ENCODE peak calls at places on chromosomes 16 and 17, in five cellular contexts. One of them, this sample, is unnamed.

GRCh38 chr16:71542377-71542776 is 16.2 kb downstream of the CHST4 start:
- DNase-seq in hepatocyte: peak; percentile 56
- DNase-seq in neural progenitor cell: peak; percentile 84
- DNase-seq in HCT116: peak; percentile 60
- DNase-seq in PC-3: peak; percentile 6
- DNase-seq in this sample: peak; percentile 25

GRCh38 chr17:47119746-47120520 is 69.2 kb downstream of the CDC27 start:
- DNase-seq in hepatocyte: no peak
- DNase-seq in neural progenitor cell: no peak
- DNase-seq in HCT116: peak; percentile 46
- DNase-seq in PC-3: peak; percentile 84
- DNase-seq in this sample: no peak

GRCh38 chr17:4739122-4740024 is at the start of the genes CXCL16 and ZMYND15:
- DNase-seq in hepatocyte: peak; percentile 90
- DNase-seq in neural progenitor cell: peak; percentile 61
- DNase-seq in HCT116: no peak
- DNase-seq in PC-3: peak; percentile 45
- DNase-seq in this sample: peak; percentile 67

GRCh38 chr16:70475054-70475871 is 20.9 kb downstream of the FCSK start:
- DNase-seq in hepatocyte: no peak
- DNase-seq in neural progenitor cell: no peak
- DNase-seq in HCT116: no peak
- DNase-seq in PC-3: no peak
- DNase-seq in this sample: no peak

GRCh38 chr17:17376362-17376761 is 73.2 kb downstream of the NT5M start:
- DNase-seq in hepatocyte: peak; percentile 41
- DNase-seq in neural progenitor cell: no peak
- DNase-seq in HCT116: no peak
- DNase-seq in PC-3: peak; percentile 63
- DNase-seq in this sample: no peak

GRCh38 chr17:2093349-2093748 is 38.4 kb downstream of the HIC1 start:
- DNase-seq in hepatocyte: no peak
- DNase-seq in neural progenitor cell: no peak
- DNase-seq in HCT116: no peak
- DNase-seq in PC-3: no peak
- DNase-seq in this sample: no peak

GRCh38 chr16:88442811-88443576 is 10.1 kb upstream of the ZFPM1 start:
- DNase-seq in hepatocyte: peak; percentile 89
- DNase-seq in neural progenitor cell: peak; percentile 86
- DNase-seq in HCT116: peak; percentile 64
- DNase-seq in PC-3: peak; percentile 81
- DNase-seq in this sample: peak; percentile 50

GRCh38 chr17:59763861-59764260 is 56.4 kb downstream of the VMP1 start:
- DNase-seq in hepatocyte: no peak
- DNase-seq in neural progenitor cell: no peak
- DNase-seq in HCT116: no peak
- DNase-seq in PC-3: no peak
- DNase-seq in this sample: no peak

GRCh38 chr17:75848523-75849303 is 4.5 kb upstream of the UNC13D start:
- DNase-seq in hepatocyte: peak; percentile 86
- DNase-seq in neural progenitor cell: peak; percentile 84
- DNase-seq in HCT116: peak; percentile 64
- DNase-seq in PC-3: peak; percentile 85
- DNase-seq in this sample: peak; percentile 53

GRCh38 chr17:9817086-9817485 is 4.8 kb downstream of the GSG1L2 start:
- DNase-seq in hepatocyte: peak; percentile 79
- DNase-seq in neural progenitor cell: no peak
- DNase-seq in HCT116: peak; percentile 61
- DNase-seq in PC-3: peak; percentile 71
- DNase-seq in this sample: no peak

GRCh38 chr16:71537643-71538042 is 11.4 kb downstream of the CHST4 start:
- DNase-seq in hepatocyte: peak; percentile 73
- DNase-seq in neural progenitor cell: peak; percentile 67
- DNase-seq in HCT116: peak; percentile 50
- DNase-seq in PC-3: peak; percentile 63
- DNase-seq in this sample: peak; percentile 61

GRCh38 chr17:55451758-55452468 is 30.3 kb upstream of the MMD start:
- DNase-seq in hepatocyte: no peak
- DNase-seq in neural progenitor cell: no peak
- DNase-seq in HCT116: no peak
- DNase-seq in PC-3: no peak
- DNase-seq in this sample: no peak

GRCh38 chr16:29900102-29900887 is at the start of gene ASPHD1:
- DNase-seq in hepatocyte: peak; percentile 88
- DNase-seq in neural progenitor cell: peak; percentile 92
- DNase-seq in HCT116: peak; percentile 29
- DNase-seq in PC-3: peak; percentile 57
- DNase-seq in this sample: peak; percentile 73

DNA sequence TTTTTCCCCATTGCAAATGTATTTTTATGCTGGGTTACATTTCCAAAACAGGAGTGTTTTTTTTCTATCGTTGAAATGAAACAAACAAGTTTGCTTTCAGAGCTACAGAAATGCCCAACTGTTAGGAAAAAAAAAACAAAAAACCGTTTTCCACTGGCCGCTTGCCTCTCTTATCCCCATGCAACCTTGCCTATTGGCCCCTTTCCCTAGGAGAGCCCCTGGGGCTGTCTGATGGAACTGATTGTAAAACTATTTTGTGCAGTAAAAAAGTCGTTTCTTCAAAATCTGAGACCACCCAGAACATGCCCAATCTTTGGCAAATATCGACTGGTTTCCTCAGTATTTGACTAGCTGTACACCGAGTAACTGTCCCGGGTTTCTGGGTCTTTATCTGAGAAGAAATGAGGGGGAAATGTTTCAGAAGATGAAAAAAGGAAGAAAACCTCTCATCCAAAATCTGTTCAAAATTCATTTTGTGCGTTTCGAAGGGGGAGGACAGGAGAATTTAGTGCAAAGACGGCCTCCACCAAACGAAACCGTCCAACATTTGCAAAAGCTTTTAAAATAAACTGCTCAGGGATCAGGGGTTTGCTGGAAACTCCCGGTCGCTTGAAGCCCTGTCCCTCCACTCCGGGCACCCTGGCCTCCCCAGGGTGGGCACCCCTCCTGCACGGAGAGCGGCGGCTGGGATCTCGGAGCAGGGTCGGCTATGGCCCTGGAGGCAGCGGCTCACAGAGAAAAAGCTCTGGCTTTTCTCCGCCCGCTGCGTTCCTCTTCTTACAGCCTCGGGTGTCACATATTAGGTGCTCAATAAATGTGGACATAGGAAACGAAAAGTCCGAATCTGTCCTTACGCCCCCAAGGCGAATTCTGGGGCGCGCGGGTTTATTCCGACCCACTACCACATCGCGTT is 1.0 kb upstream of the GNAO1 start:
- DNase-seq in hepatocyte: no peak
- DNase-seq in neural progenitor cell: peak; percentile 18
- DNase-seq in HCT116: no peak
- DNase-seq in PC-3: no peak
- DNase-seq in this sample: no peak
- TF ChIP-seq EZH2phosphoT487 in hepatocyte: peak; percentile 45
- TF ChIP-seq EZH2phosphoT487 in neural progenitor cell: peak; percentile 61
- TF ChIP-seq EZH2phosphoT487 in HCT116: no peak
- TF ChIP-seq EZH2phosphoT487 in PC-3: no peak
- TF ChIP-seq EZH2phosphoT487 in this sample: no peak

GRCh38 chr17:29585080-29585751 is 4.2 kb downstream of the GIT1 start:
- DNase-seq in hepatocyte: no peak
- DNase-seq in neural progenitor cell: no peak
- DNase-seq in HCT116: no peak
- DNase-seq in PC-3: no peak
- DNase-seq in this sample: no peak
- TF ChIP-seq CTCF in hepatocyte: no peak
- TF ChIP-seq CTCF in neural progenitor cell: peak; percentile 38
- TF ChIP-seq CTCF in HCT116: no peak
- TF ChIP-seq CTCF in PC-3: peak; percentile 34
- TF ChIP-seq CTCF in this sample: peak; percentile 36

DNA sequence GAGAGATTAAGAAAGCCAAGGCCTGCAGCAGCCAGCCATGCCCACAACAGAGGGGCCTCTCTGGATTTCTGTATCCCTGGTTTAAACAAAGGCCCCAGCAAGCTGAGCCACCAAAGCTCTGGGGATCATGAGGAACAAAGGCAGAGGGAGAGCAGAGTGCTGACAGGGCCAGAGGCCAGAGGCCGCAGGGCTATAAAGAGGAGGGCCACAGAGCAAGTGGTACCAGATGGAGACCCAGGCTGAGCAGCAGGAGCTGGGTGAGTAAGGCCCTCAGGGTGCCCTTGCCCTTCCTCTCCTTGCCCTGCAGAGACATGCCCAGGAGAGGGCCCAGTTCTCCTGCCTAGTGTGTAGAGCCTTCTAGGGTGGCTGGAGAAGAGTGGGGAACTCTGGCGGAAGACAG is at the start of gene CRYBA1:
- DNase-seq in hepatocyte: no peak
- DNase-seq in neural progenitor cell: peak; percentile 83
- DNase-seq in HCT116: no peak
- DNase-seq in PC-3: no peak
- DNase-seq in this sample: no peak
- TF ChIP-seq EZH2 in hepatocyte: no peak
- TF ChIP-seq EZH2 in neural progenitor cell: no peak
- TF ChIP-seq EZH2 in HCT116: no peak
- TF ChIP-seq EZH2 in PC-3: no peak
- TF ChIP-seq EZH2 in this sample: no peak

DNA sequence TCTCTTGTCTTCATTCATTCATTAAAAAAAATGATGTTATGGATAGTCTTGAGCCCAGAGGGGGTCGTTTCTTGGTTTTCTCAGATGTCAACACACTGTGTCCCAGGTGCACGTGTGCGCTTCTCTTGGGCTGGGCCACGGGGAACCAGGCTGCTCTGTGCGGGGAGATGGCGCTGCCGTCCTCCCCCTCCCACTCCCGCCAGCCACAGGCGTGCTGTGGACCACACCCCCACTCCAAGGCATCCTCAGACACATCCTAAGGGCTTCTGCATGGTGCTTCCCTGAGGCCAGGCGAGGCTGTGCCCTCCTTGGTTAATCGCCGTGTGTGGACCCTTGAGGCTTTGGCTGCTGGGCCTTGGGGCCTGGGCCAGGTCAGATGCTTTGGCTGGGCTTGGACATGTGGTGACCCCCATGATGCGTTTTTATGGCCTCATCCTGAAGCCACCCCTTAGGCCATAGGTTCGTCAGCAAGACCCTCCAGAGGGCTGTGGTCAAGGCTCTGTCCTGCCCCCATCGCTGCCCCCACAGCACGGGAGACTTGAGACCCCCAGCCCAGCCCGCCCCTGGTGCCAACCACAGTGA is 245.7 kb upstream of the CIBAR2 start:
- DNase-seq in hepatocyte: no peak
- DNase-seq in neural progenitor cell: no peak
- DNase-seq in HCT116: no peak
- DNase-seq in PC-3: no peak
- DNase-seq in this sample: no peak
- TF ChIP-seq EZH2phosphoT487 in hepatocyte: no peak
- TF ChIP-seq EZH2phosphoT487 in neural progenitor cell: no peak
- TF ChIP-seq EZH2phosphoT487 in HCT116: no peak
- TF ChIP-seq EZH2phosphoT487 in PC-3: no peak
- TF ChIP-seq EZH2phosphoT487 in this sample: no peak

GRCh38 chr16:46796764-46797269 is 34.2 kb downstream of the C16orf87 start:
- DNase-seq in hepatocyte: no peak
- DNase-seq in neural progenitor cell: no peak
- DNase-seq in HCT116: no peak
- DNase-seq in PC-3: no peak
- DNase-seq in this sample: no peak

GRCh38 chr16:46803373-46803772 is 27.6 kb downstream of the C16orf87 start:
- DNase-seq in hepatocyte: no peak
- DNase-seq in neural progenitor cell: no peak
- DNase-seq in HCT116: no peak
- DNase-seq in PC-3: no peak
- DNase-seq in this sample: no peak

GRCh38 chr16:46800494-46800893 is 30.5 kb downstream of the C16orf87 start:
- DNase-seq in hepatocyte: no peak
- DNase-seq in neural progenitor cell: no peak
- DNase-seq in HCT116: no peak
- DNase-seq in PC-3: no peak
- DNase-seq in this sample: no peak

GRCh38 chr16:46801428-46802049 is 29.4 kb downstream of the C16orf87 start:
- DNase-seq in hepatocyte: peak; percentile 51
- DNase-seq in neural progenitor cell: peak; percentile 39
- DNase-seq in HCT116: no peak
- DNase-seq in PC-3: peak; percentile 57
- DNase-seq in this sample: no peak
- TF ChIP-seq CTCF in hepatocyte: peak; percentile 53
- TF ChIP-seq CTCF in neural progenitor cell: peak; percentile 57
- TF ChIP-seq CTCF in HCT116: peak; percentile 29
- TF ChIP-seq CTCF in PC-3: peak; percentile 63
- TF ChIP-seq CTCF in this sample: peak; percentile 43

GRCh38 chr17:36939059-36939943 is 2.0 kb downstream of the LHX1 start:
- DNase-seq in hepatocyte: no peak
- DNase-seq in neural progenitor cell: peak; percentile 45
- DNase-seq in HCT116: no peak
- DNase-seq in PC-3: no peak
- DNase-seq in this sample: no peak

GRCh38 chr17:36938566-36939058 is 1.3 kb downstream of the LHX1 start:
- DNase-seq in hepatocyte: no peak
- DNase-seq in neural progenitor cell: peak; percentile 70
- DNase-seq in HCT116: no peak
- DNase-seq in PC-3: no peak
- DNase-seq in this sample: no peak

GRCh38 chr17:36941265-36942021 is 4.2 kb downstream of the LHX1 start:
- DNase-seq in hepatocyte: no peak
- DNase-seq in neural progenitor cell: no peak
- DNase-seq in HCT116: no peak
- DNase-seq in PC-3: no peak
- DNase-seq in this sample: no peak

GRCh38 chr17:36940313-36941264 is 3.3 kb downstream of the LHX1 start:
- DNase-seq in hepatocyte: no peak
- DNase-seq in neural progenitor cell: peak; percentile 55
- DNase-seq in HCT116: no peak
- DNase-seq in PC-3: no peak
- DNase-seq in this sample: no peak

GRCh38 chr17:36939944-36940312 is 2.7 kb downstream of the LHX1 start:
- DNase-seq in hepatocyte: no peak
- DNase-seq in neural progenitor cell: peak; percentile 44
- DNase-seq in HCT116: no peak
- DNase-seq in PC-3: no peak
- DNase-seq in this sample: no peak
- TF ChIP-seq EZH2 in hepatocyte: no peak
- TF ChIP-seq EZH2 in neural progenitor cell: no peak
- TF ChIP-seq EZH2 in HCT116: no peak
- TF ChIP-seq EZH2 in PC-3: no peak
- TF ChIP-seq EZH2 in this sample: no peak

DNA sequence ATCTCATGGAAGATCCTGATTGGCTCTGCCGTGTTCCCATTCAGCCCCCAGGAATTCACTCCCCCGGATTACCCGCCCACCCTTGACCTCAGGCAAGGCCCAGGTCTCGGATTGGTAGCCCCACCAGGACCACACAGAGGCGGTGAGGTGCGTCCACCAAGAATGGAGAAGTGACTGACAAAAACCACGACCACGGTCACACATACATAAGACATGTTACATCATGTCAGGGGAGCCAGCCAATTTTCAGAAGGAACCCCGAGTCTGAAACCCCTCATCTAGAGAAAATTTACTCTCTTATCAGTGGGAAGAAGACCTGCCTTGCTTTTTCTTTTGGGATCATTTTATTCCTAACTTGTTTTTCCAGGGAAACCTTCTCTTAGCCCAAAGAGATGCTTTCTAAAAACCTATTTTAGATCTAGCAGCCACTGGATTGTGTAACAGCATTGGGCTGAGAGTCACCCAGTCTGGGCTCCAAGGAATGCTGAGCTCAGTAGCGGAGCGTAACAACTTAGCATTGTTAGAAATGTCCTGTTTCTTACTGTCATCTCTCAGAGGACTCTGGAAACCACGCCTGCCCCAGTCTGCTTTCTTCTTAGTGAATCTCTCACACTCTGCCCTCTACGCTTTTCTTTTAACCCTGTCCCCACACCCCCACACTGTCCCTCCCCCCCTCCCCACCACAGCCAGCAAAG is 164.1 kb downstream of the CMIP start:
- DNase-seq in hepatocyte: no peak
- DNase-seq in neural progenitor cell: peak; percentile 32
- DNase-seq in HCT116: no peak
- DNase-seq in PC-3: no peak
- DNase-seq in this sample: no peak
- TF ChIP-seq EZH2phosphoT487 in hepatocyte: no peak
- TF ChIP-seq EZH2phosphoT487 in neural progenitor cell: no peak
- TF ChIP-seq EZH2phosphoT487 in HCT116: no peak
- TF ChIP-seq EZH2phosphoT487 in PC-3: no peak
- TF ChIP-seq EZH2phosphoT487 in this sample: no peak